ENCODE peak calls at places on chromosomes 7 and 10, in six cellular contexts. One of them, this sample, is unnamed.
A peak's percentile ranks its signal among the peaks of the same experiment; 100 is the strongest.

GRCh38 chr7:101402081-101402779 is 39.6 kb downstream of the COL26A1 start:
- DNase-seq in uterus: no peak
- DNase-seq in AG04449: peak; percentile 9
- DNase-seq in psoas muscle: no peak
- DNase-seq in lower lobe of right lung: no peak
- DNase-seq in BJ: peak; percentile 66
- DNase-seq in this sample: no peak

GRCh38 chr7:98404840-98405239 is 4.0 kb upstream of the BAIAP2L1 start:
- DNase-seq in uterus: no peak
- DNase-seq in AG04449: no peak
- DNase-seq in psoas muscle: no peak
- DNase-seq in lower lobe of right lung: no peak
- DNase-seq in BJ: no peak
- DNase-seq in this sample: no peak

GRCh38 chr7:76428868-76429805 is 4.4 kb downstream of the ZP3 start:
- DNase-seq in uterus: no peak
- DNase-seq in AG04449: no peak
- DNase-seq in psoas muscle: no peak
- DNase-seq in lower lobe of right lung: no peak
- DNase-seq in BJ: no peak
- DNase-seq in this sample: peak; percentile 39

GRCh38 chr7:93973134-93973533 is 31.0 kb downstream of the BET1 start:
- DNase-seq in uterus: no peak
- DNase-seq in AG04449: no peak
- DNase-seq in psoas muscle: no peak
- DNase-seq in lower lobe of right lung: no peak
- DNase-seq in BJ: no peak
- DNase-seq in this sample: no peak

GRCh38 chr7:28135296-28135695 is 45.3 kb downstream of the JAZF1 start:
- DNase-seq in uterus: peak; percentile 74
- DNase-seq in AG04449: no peak
- DNase-seq in psoas muscle: no peak
- DNase-seq in lower lobe of right lung: no peak
- DNase-seq in BJ: no peak
- DNase-seq in this sample: no peak

GRCh38 chr7:87312215-87312865 is 33.1 kb upstream of the CROT start:
- DNase-seq in uterus: peak; percentile 45
- DNase-seq in AG04449: peak; percentile 17
- DNase-seq in psoas muscle: peak; percentile 39
- DNase-seq in lower lobe of right lung: no peak
- DNase-seq in BJ: peak; percentile 9
- DNase-seq in this sample: no peak

GRCh38 chr7:2405601-2406345 is 2.4 kb downstream of the CHST12 start:
- DNase-seq in uterus: no peak
- DNase-seq in AG04449: no peak
- DNase-seq in psoas muscle: no peak
- DNase-seq in lower lobe of right lung: no peak
- DNase-seq in BJ: no peak
- DNase-seq in this sample: no peak

GRCh38 chr7:74587435-74588126 is 69.9 kb upstream of the GTF2I start:
- DNase-seq in uterus: peak; percentile 89
- DNase-seq in AG04449: peak; percentile 31
- DNase-seq in psoas muscle: peak; percentile 90
- DNase-seq in lower lobe of right lung: peak; percentile 84
- DNase-seq in BJ: peak; percentile 65
- DNase-seq in this sample: no peak

GRCh38 chr10:75407296-75407715 is 5.7 kb upstream of the ZNF503 start:
- DNase-seq in uterus: no peak
- DNase-seq in AG04449: no peak
- DNase-seq in psoas muscle: no peak
- DNase-seq in lower lobe of right lung: peak; percentile 55
- DNase-seq in BJ: no peak
- DNase-seq in this sample: no peak

GRCh38 chr10:77179015-77179695 is 458.5 kb downstream of the KCNMA1 start:
- DNase-seq in uterus: peak; percentile 91
- DNase-seq in AG04449: peak; percentile 76
- DNase-seq in psoas muscle: peak; percentile 45
- DNase-seq in lower lobe of right lung: no peak
- DNase-seq in BJ: peak; percentile 61
- DNase-seq in this sample: no peak

GRCh38 chr10:7696545-7696944 is 6.6 kb upstream of the ITIH2 start:
- DNase-seq in uterus: no peak
- DNase-seq in AG04449: no peak
- DNase-seq in psoas muscle: no peak
- DNase-seq in lower lobe of right lung: peak; percentile 83
- DNase-seq in BJ: no peak
- DNase-seq in this sample: no peak

GRCh38 chr10:86943316-86944030 is 13.9 kb downstream of the MMRN2 start:
- DNase-seq in uterus: no peak
- DNase-seq in AG04449: no peak
- DNase-seq in psoas muscle: no peak
- DNase-seq in lower lobe of right lung: no peak
- DNase-seq in BJ: no peak
- DNase-seq in this sample: no peak

GRCh38 chr10:8616166-8616565 is 561.7 kb downstream of the GATA3 start:
- DNase-seq in uterus: no peak
- DNase-seq in AG04449: no peak
- DNase-seq in psoas muscle: no peak
- DNase-seq in lower lobe of right lung: no peak
- DNase-seq in BJ: no peak
- DNase-seq in this sample: no peak

GRCh38 chr7:22945584-22945983 is 68.3 kb downstream of the HYCC1 start:
- DNase-seq in uterus: no peak
- DNase-seq in AG04449: no peak
- DNase-seq in psoas muscle: no peak
- DNase-seq in lower lobe of right lung: no peak
- DNase-seq in BJ: no peak
- DNase-seq in this sample: no peak

GRCh38 chr7:16554518-16555236 is 28.1 kb downstream of the LRRC72 start:
- DNase-seq in uterus: no peak
- DNase-seq in AG04449: no peak
- DNase-seq in psoas muscle: no peak
- DNase-seq in lower lobe of right lung: no peak
- DNase-seq in BJ: no peak
- DNase-seq in this sample: no peak

GRCh38 chr7:7761340-7761973 is 43.0 kb upstream of the RPA3 start:
- DNase-seq in uterus: no peak
- DNase-seq in AG04449: no peak
- DNase-seq in psoas muscle: no peak
- DNase-seq in lower lobe of right lung: no peak
- DNase-seq in BJ: peak; percentile 17
- DNase-seq in this sample: no peak

GRCh38 chr10:8088504-8088903 is 34.0 kb downstream of the GATA3 start:
- DNase-seq in uterus: no peak
- DNase-seq in AG04449: no peak
- DNase-seq in psoas muscle: no peak
- DNase-seq in lower lobe of right lung: no peak
- DNase-seq in BJ: no peak
- DNase-seq in this sample: no peak

GRCh38 chr7:101804087-101804631 is 13.3 kb upstream of the CUX1 start:
- DNase-seq in uterus: no peak
- DNase-seq in AG04449: no peak
- DNase-seq in psoas muscle: no peak
- DNase-seq in lower lobe of right lung: no peak
- DNase-seq in BJ: no peak
- DNase-seq in this sample: no peak

GRCh38 chr7:142760071-142760642 is 10.6 kb upstream of the PRSS2 start:
- DNase-seq in uterus: no peak
- DNase-seq in AG04449: no peak
- DNase-seq in psoas muscle: no peak
- DNase-seq in lower lobe of right lung: no peak
- DNase-seq in BJ: no peak
- DNase-seq in this sample: no peak

GRCh38 chr7:91357929-91358328 is 93.7 kb downstream of the FZD1 start:
- DNase-seq in uterus: no peak
- DNase-seq in AG04449: no peak
- DNase-seq in psoas muscle: no peak
- DNase-seq in lower lobe of right lung: no peak
- DNase-seq in BJ: no peak
- DNase-seq in this sample: no peak

GRCh38 chr10:86225098-86225782 is 141.4 kb downstream of the GRID1 start:
- DNase-seq in uterus: no peak
- DNase-seq in AG04449: peak; percentile 16
- DNase-seq in psoas muscle: no peak
- DNase-seq in lower lobe of right lung: peak; percentile 16
- DNase-seq in BJ: peak; percentile 26
- DNase-seq in this sample: no peak

GRCh38 chr10:52778511-52779392 is 6.2 kb upstream of the MBL2 start:
- DNase-seq in uterus: no peak
- DNase-seq in AG04449: no peak
- DNase-seq in psoas muscle: no peak
- DNase-seq in lower lobe of right lung: no peak
- DNase-seq in BJ: no peak
- DNase-seq in this sample: no peak

GRCh38 chr10:131901181-131901829 is 497 bp downstream of the PPP2R2D start:
- DNase-seq in uterus: peak; percentile 26
- DNase-seq in AG04449: no peak
- DNase-seq in psoas muscle: peak; percentile 47
- DNase-seq in lower lobe of right lung: peak; percentile 80
- DNase-seq in BJ: no peak
- DNase-seq in this sample: peak; percentile 62

GRCh38 chr10:86729677-86730076 is 26.7 kb upstream of the BMPR1A start:
- DNase-seq in uterus: no peak
- DNase-seq in AG04449: no peak
- DNase-seq in psoas muscle: no peak
- DNase-seq in lower lobe of right lung: no peak
- DNase-seq in BJ: no peak
- DNase-seq in this sample: no peak

GRCh38 chr10:18214692-18215563 is 74.7 kb downstream of the CACNB2 start:
- DNase-seq in uterus: peak; percentile 64
- DNase-seq in AG04449: no peak
- DNase-seq in psoas muscle: no peak
- DNase-seq in lower lobe of right lung: no peak
- DNase-seq in BJ: no peak
- DNase-seq in this sample: no peak

GRCh38 chr10:103895458-103896186 is 22.4 kb downstream of the STN1 start:
- DNase-seq in uterus: no peak
- DNase-seq in AG04449: no peak
- DNase-seq in psoas muscle: no peak
- DNase-seq in lower lobe of right lung: no peak
- DNase-seq in BJ: peak; percentile 50
- DNase-seq in this sample: no peak

GRCh38 chr7:134593530-134594392 is 44.9 kb downstream of the AKR1B15 start:
- DNase-seq in uterus: peak; percentile 59
- DNase-seq in AG04449: peak; percentile 74
- DNase-seq in psoas muscle: peak; percentile 61
- DNase-seq in lower lobe of right lung: peak; percentile 48
- DNase-seq in BJ: peak; percentile 88
- DNase-seq in this sample: no peak

GRCh38 chr10:47020491-47020890 is 109.3 kb downstream of the PTPN20 start:
- DNase-seq in uterus: no peak
- DNase-seq in AG04449: no peak
- DNase-seq in psoas muscle: peak; percentile 57
- DNase-seq in lower lobe of right lung: peak; percentile 45
- DNase-seq in BJ: no peak
- DNase-seq in this sample: peak; percentile 53

GRCh38 chr10:72171175-72171630 is 44.6 kb upstream of the ANAPC16 start:
- DNase-seq in uterus: no peak
- DNase-seq in AG04449: no peak
- DNase-seq in psoas muscle: no peak
- DNase-seq in lower lobe of right lung: peak; percentile 59
- DNase-seq in BJ: peak; percentile 52
- DNase-seq in this sample: no peak

GRCh38 chr10:123021517-123021916 is 12.7 kb downstream of the ACADSB start:
- DNase-seq in uterus: no peak
- DNase-seq in AG04449: no peak
- DNase-seq in psoas muscle: no peak
- DNase-seq in lower lobe of right lung: no peak
- DNase-seq in BJ: no peak
- DNase-seq in this sample: no peak
- TF ChIP-seq CTCF in uterus: no peak
- TF ChIP-seq CTCF in AG04449: peak; percentile 18
- TF ChIP-seq CTCF in psoas muscle: no peak
- TF ChIP-seq CTCF in lower lobe of right lung: no peak
- TF ChIP-seq CTCF in BJ: peak; percentile 37
- TF ChIP-seq CTCF in this sample: peak; percentile 20

GRCh38 chr7:104642551-104642950 is 314.1 kb downstream of the LHFPL3 start:
- DNase-seq in uterus: no peak
- DNase-seq in AG04449: no peak
- DNase-seq in psoas muscle: no peak
- DNase-seq in lower lobe of right lung: no peak
- DNase-seq in BJ: no peak
- DNase-seq in this sample: no peak

GRCh38 chr7:104643587-104644217 is 315.3 kb downstream of the LHFPL3 start:
- DNase-seq in uterus: no peak
- DNase-seq in AG04449: no peak
- DNase-seq in psoas muscle: no peak
- DNase-seq in lower lobe of right lung: no peak
- DNase-seq in BJ: no peak
- DNase-seq in this sample: no peak
- TF ChIP-seq CTCF in uterus: no peak
- TF ChIP-seq CTCF in AG04449: peak; percentile 26
- TF ChIP-seq CTCF in psoas muscle: no peak
- TF ChIP-seq CTCF in lower lobe of right lung: no peak
- TF ChIP-seq CTCF in BJ: peak; percentile 53
- TF ChIP-seq CTCF in this sample: no peak

DNA sequence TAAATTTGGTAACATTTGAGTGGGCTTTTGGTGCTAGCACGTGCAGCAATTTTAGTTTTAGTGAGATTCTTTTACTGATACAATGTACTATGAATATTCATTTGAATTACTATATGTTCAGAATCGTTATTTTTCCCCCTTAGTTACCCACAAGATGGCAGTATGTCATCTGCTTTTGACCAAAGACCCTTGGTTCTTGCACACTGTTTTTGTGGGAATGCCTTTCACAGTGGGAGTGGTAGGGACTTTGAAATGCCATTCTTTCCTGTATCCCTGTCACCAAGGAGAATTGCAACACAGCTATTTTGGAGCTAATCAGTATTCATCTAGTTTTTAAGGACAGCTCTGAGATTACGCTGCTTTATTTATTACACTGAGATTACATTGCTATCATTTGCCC is 40.6 kb downstream of the SEC23IP start:
- DNase-seq in uterus: no peak
- DNase-seq in AG04449: no peak
- DNase-seq in psoas muscle: no peak
- DNase-seq in lower lobe of right lung: no peak
- DNase-seq in BJ: no peak
- DNase-seq in this sample: no peak
- TF ChIP-seq CTCF in uterus: no peak
- TF ChIP-seq CTCF in AG04449: peak; percentile 7
- TF ChIP-seq CTCF in psoas muscle: no peak
- TF ChIP-seq CTCF in lower lobe of right lung: peak; percentile 11
- TF ChIP-seq CTCF in BJ: peak; percentile 31
- TF ChIP-seq CTCF in this sample: no peak

GRCh38 chr7:3725660-3726059 is 424.6 kb downstream of the SDK1 start:
- DNase-seq in uterus: no peak
- DNase-seq in AG04449: no peak
- DNase-seq in psoas muscle: no peak
- DNase-seq in lower lobe of right lung: no peak
- DNase-seq in BJ: no peak
- DNase-seq in this sample: no peak

GRCh38 chr7:3721422-3721821 is 420.4 kb downstream of the SDK1 start:
- DNase-seq in uterus: no peak
- DNase-seq in AG04449: no peak
- DNase-seq in psoas muscle: no peak
- DNase-seq in lower lobe of right lung: no peak
- DNase-seq in BJ: no peak
- DNase-seq in this sample: no peak

GRCh38 chr7:3725145-3725544 is 424.1 kb downstream of the SDK1 start:
- DNase-seq in uterus: no peak
- DNase-seq in AG04449: no peak
- DNase-seq in psoas muscle: no peak
- DNase-seq in lower lobe of right lung: no peak
- DNase-seq in BJ: no peak
- DNase-seq in this sample: no peak

GRCh38 chr7:3722396-3722846 is 421.4 kb downstream of the SDK1 start:
- DNase-seq in uterus: no peak
- DNase-seq in AG04449: no peak
- DNase-seq in psoas muscle: no peak
- DNase-seq in lower lobe of right lung: no peak
- DNase-seq in BJ: no peak
- DNase-seq in this sample: no peak
- TF ChIP-seq CTCF in uterus: no peak
- TF ChIP-seq CTCF in AG04449: no peak
- TF ChIP-seq CTCF in psoas muscle: no peak
- TF ChIP-seq CTCF in lower lobe of right lung: no peak
- TF ChIP-seq CTCF in BJ: no peak
- TF ChIP-seq CTCF in this sample: no peak

This sample was measured in CD14-positive monocyte.